ENCODE peak calls at places on chromosomes 6 and 20, in eight cellular contexts. Y, D, P, C, X, A, L and R are unnamed samples. For H3K9me3, the result is how much of the 10 kb centered on the place peaks cover.

GRCh38 chr6:45486739-45487138 is 109.0 kb upstream of the SUPT3H start:
- DNase-seq in C (no peak), P (no peak), X (no peak), L (no peak), Y (no peak), D (no peak), A (no peak), R (no peak)

GRCh38 chr6:43428112-43428570 is 800 bp downstream of the ABCC10 start:
- DNase-seq in P (no peak), C (no peak), A (no peak), Y (no peak), L (no peak), D (peak), X (no peak), R (no peak)

GRCh38 chr6:136147342-136147741 is 102.8 kb downstream of the MTFR2 start:
- DNase-seq in A (no peak), X (no peak), D (no peak), C (no peak), Y (no peak), L (no peak), P (no peak), R (no peak)

GRCh38 chr20:37336369-37337207 is 9.4 kb upstream of the SRC start:
- DNase-seq in D (no peak), A (peak), X (peak), Y (peak), L (no peak), P (no peak), C (no peak), R (peak)

GRCh38 chr20:62704341-62704948 is 4.2 kb upstream of the NTSR1 start:
- DNase-seq in D (peak), Y (peak), L (peak), A (peak), X (peak), C (peak), P (peak), R (no peak)

GRCh38 chr6:132354517-132355167 is 46.6 kb downstream of the MOXD1 start:
- DNase-seq in D (no peak), X (no peak), P (no peak), A (peak), L (no peak), C (peak), Y (no peak), R (peak)

GRCh38 chr20:63224272-63225081 is 8.5 kb upstream of the YTHDF1 start:
- DNase-seq in P (no peak), X (peak), C (peak), Y (peak), D (peak), A (peak), L (peak), R (no peak)

GRCh38 chr6:53492860-53493634 is 51.9 kb downstream of the GCLC start:
- DNase-seq in X (peak), L (peak), Y (no peak), D (peak), C (peak), P (peak), A (no peak), R (no peak)

GRCh38 chr6:103797738-103798137 is 1062.0 kb downstream of the HACE1 start:
- DNase-seq in A (no peak), X (no peak), D (no peak), P (peak), L (no peak), C (no peak), Y (no peak), R (no peak)

GRCh38 chr6:53313784-53314382 is 34.9 kb downstream of the ELOVL5 start:
- DNase-seq in Y (no peak), P (peak), L (peak), C (no peak), D (peak), A (no peak), X (peak), R (peak)

GRCh38 chr20:34124469-34125249 is 12.6 kb upstream of the EIF2S2 start:
- DNase-seq in C (no peak), P (no peak), X (no peak), Y (no peak), D (no peak), L (no peak), A (no peak), R (no peak)

GRCh38 chr6:3769610-3770009 is 18.1 kb upstream of the PXDC1 start:
- DNase-seq in C (no peak), L (peak), P (no peak), D (no peak), Y (no peak), A (no peak), X (peak), R (no peak)

GRCh38 chr20:64102647-64103354 is 4.6 kb downstream of the NPBWR2 start:
- DNase-seq in Y (no peak), C (no peak), A (peak), P (no peak), D (no peak), X (no peak), L (no peak), R (no peak)

GRCh38 chr6:109325400-109325801 is 56.9 kb downstream of the CD164 start:
- DNase-seq in P (no peak), Y (no peak), D (no peak), X (no peak), C (no peak), L (no peak), A (no peak), R (no peak)

GRCh38 chr6:43060034-43060754 is 763 bp downstream of the KLC4 start:
- DNase-seq in Y (peak), D (no peak), A (peak), C (peak), X (no peak), P (no peak), L (peak), R (no peak)

GRCh38 chr6:71388846-71389543 is 100.4 kb downstream of the OGFRL1 start:
- DNase-seq in A (no peak), L (no peak), Y (no peak), C (no peak), X (no peak), D (peak), P (no peak), R (no peak)

GRCh38 chr6:170292778-170293164 is 1.9 kb upstream of the DLL1 start:
- DNase-seq in L (peak), D (no peak), A (no peak), Y (no peak), C (peak), X (no peak), P (no peak), R (no peak)

GRCh38 chr20:37411408-37412306 is 65.7 kb downstream of the SRC start:
- DNase-seq in X (no peak), A (no peak), P (peak), L (no peak), Y (no peak), D (no peak), C (no peak), R (peak)

GRCh38 chr6:27205375-27206278 is 41.9 kb upstream of the PRSS16 start:
- DNase-seq in X (peak), Y (no peak), D (no peak), C (no peak), P (no peak), A (no peak), L (peak), R (peak)

GRCh38 chr6:39189915-39190544 is 39.2 kb downstream of the KCNK5 start:
- DNase-seq in D (no peak), C (peak), Y (peak), A (peak), P (no peak), X (peak), L (peak), R (peak)

GRCh38 chr6:154164397-154164796 is 125.4 kb downstream of the OPRM1 start:
- DNase-seq in P (peak), Y (peak), X (peak), C (no peak), L (peak), A (no peak), D (peak), R (no peak)

GRCh38 chr6:68880050-68880449 is 245.0 kb downstream of the ADGRB3 start:
- DNase-seq in A (no peak), Y (no peak), L (peak), D (no peak), C (no peak), P (no peak), X (no peak), R (no peak)

GRCh38 chr6:121849477-121849876 is 414.0 kb downstream of the GJA1 start:
- DNase-seq in X (peak), A (no peak), D (peak), P (peak), L (peak), Y (peak), C (peak), R (peak)

GRCh38 chr20:52490715-52491430 is 299.3 kb upstream of the ZFP64 start:
- DNase-seq in D (peak), P (peak), X (peak), A (no peak), Y (no peak), C (peak), L (peak), R (no peak)

GRCh38 chr6:14910692-14911547 is 334.9 kb upstream of the JARID2 start:
- DNase-seq in A (peak), L (peak), D (no peak), P (no peak), X (peak), Y (peak), C (no peak), R (peak)

GRCh38 chr20:39004508-39004907 is 42.4 kb downstream of the DHX35 start:
- DNase-seq in L (no peak), C (no peak), A (peak), P (no peak), X (no peak), Y (peak), D (no peak), R (no peak)

GRCh38 chr6:74505391-74505790 is 700.5 kb downstream of the COL12A1 start:
- DNase-seq in C (no peak), D (no peak), A (no peak), Y (no peak), P (no peak), X (no peak), L (peak), R (no peak)

GRCh38 chr6:74510878-74511277 is 695.0 kb downstream of the COL12A1 start:
- DNase-seq in X (peak), L (peak), D (peak), A (no peak), Y (no peak), P (no peak), C (no peak), R (no peak)

GRCh38 chr6:74507649-74508048 is 698.2 kb downstream of the COL12A1 start:
- DNase-seq in X (no peak), C (no peak), L (no peak), A (no peak), P (no peak), Y (no peak), D (no peak), R (no peak)

DNA sequence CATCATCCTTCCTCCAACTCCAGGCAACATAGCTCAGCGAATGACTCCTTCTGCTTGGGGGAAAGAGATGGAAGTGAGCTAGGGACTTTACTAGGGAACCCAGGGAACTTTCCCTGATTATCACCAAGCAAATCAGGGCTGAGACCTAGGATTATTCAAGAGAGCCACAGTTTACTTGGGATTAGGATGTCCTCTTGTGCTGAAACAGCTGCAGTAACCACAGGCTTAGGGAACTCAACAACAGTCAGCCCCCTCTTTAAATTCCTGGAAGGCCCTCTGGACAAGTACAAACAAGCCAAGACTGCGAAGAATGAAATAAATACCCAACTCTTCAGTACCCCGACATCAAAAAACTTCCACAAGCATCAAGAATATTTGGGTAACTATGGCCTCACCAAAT is 700.9 kb downstream of the COL12A1 start:
- DNase-seq in L (no peak), D (no peak), Y (no peak), A (no peak), X (no peak), C (no peak), P (no peak), R (no peak)
- H3K9me3 ChIP-seq in L (under half), D (under half), Y (under half), A (under half), X (under half), C (under half), P (under half), R (under half)

GRCh38 chr6:111873178-111874029 is at the start of gene FYN:
- DNase-seq in L (peak), X (peak), D (peak), A (peak), P (peak), Y (peak), C (peak), R (peak)
- H3K27ac ChIP-seq in L (peak), X (peak), D (peak), A (peak), P (peak), Y (peak), C (peak), R (peak)

GRCh38 chr20:20136313-20136712 is 84.0 kb downstream of the CFAP61 start:
- DNase-seq in A (no peak), X (no peak), C (no peak), D (no peak), Y (no peak), P (no peak), L (no peak), R (no peak)
- H3K9me3 ChIP-seq in A (under half), X (under half), C (under half), D (under half), Y (under half), P (under half), L (under half), R (under half)

DNA sequence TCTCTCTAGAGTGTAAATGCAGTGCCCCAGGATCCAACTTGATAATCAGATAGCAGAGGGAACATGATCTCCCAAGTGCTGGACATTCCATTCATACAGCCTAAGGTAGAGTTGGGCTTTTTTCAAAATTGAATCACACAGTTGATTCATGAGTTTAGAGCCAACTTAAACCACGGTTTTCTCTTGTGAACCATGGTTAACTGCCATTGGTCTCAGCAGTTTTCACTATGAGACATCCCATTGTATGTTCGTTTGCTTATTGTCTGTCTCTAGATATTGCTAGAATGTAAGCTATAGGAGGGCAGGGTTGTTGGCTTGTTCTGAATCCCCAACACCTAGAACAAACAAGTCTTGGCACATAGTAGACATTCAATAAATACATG is 37.2 kb upstream of the TAF8 start:
- DNase-seq in L (no peak), A (no peak), D (peak), Y (no peak), X (peak), C (no peak), P (no peak), R (no peak)
- H3K27ac ChIP-seq in L (no peak), A (no peak), D (no peak), Y (no peak), X (no peak), C (peak), P (no peak), R (peak)

DNA sequence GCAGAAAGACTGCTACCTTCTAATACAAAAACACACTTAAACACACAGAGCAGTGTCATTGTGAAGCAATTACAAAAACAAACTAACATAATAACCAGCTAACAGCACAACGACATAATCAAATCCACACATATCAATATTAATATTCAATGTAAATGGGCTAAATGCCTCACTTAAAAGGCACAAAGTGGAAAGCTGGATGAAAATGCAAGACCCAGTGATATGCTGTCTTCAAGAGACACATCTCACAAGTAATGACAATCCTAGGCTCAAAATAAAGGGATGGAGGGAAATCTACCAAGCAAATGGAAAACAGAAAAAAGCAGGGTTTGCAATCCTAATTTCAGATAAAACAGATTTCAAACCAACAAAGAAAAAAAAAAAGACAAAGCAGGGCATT is 67.8 kb upstream of the HTR1E start:
- DNase-seq in X (no peak), D (no peak), Y (no peak), C (no peak), L (no peak), P (no peak), A (no peak), R (no peak)
- H3K9me3 ChIP-seq in X (under half), D (under half), Y (under half), C (under half), L (under half), P (under half), A (under half), R (under half)

GRCh38 chr6:139152088-139152891 is 17.4 kb downstream of the HECA start:
- DNase-seq in X (peak), D (peak), P (peak), L (peak), C (no peak), A (no peak), Y (no peak), R (no peak)
- H3K27ac ChIP-seq in X (peak), D (no peak), P (no peak), L (no peak), C (no peak), A (no peak), Y (no peak), R (no peak)

GRCh38 chr20:56160956-56161355 is 87.6 kb upstream of the MC3R start:
- DNase-seq in C (no peak), D (no peak), P (no peak), L (no peak), A (no peak), X (no peak), Y (no peak), R (no peak)

GRCh38 chr20:56166781-56167465 is 81.6 kb upstream of the MC3R start:
- DNase-seq in C (no peak), P (no peak), D (no peak), L (no peak), X (no peak), A (no peak), Y (no peak), R (no peak)

GRCh38 chr20:56158489-56158888 is 90.0 kb upstream of the MC3R start:
- DNase-seq in P (no peak), X (no peak), C (no peak), L (no peak), Y (no peak), D (no peak), A (no peak), R (no peak)

GRCh38 chr20:56163806-56164205 is 84.7 kb upstream of the MC3R start:
- DNase-seq in C (peak), L (no peak), P (no peak), Y (no peak), X (no peak), D (no peak), A (no peak), R (peak)
- H3K9me3 ChIP-seq in C (under half), L (under half), P (under half), Y (under half), X (under half), D (under half), A (under half), R (under half)

GRCh38 chr6:138800377-138801150 is 4.7 kb downstream of the ECT2L start:
- DNase-seq in P (no peak), C (no peak), A (no peak), D (no peak), X (no peak), L (no peak), Y (no peak), R (no peak)
- H3K27ac ChIP-seq in P (no peak), C (no peak), A (no peak), D (no peak), X (no peak), L (no peak), Y (no peak), R (no peak)